ENCODE peak calls at places on chromosomes 6 and 20, in ten cellular contexts. U is kidney, S is heart left ventricle, N is uterus, O is foreskin keratinocyte, P is endodermal cell, K is astrocyte of the spinal cord, X is A673, I is lung, E is cardiac fibroblast. W is an unnamed sample.
A peak's percentile ranks its signal among the peaks of the same experiment; 100 is the strongest.

GRCh38 chr6:14036911-14037310 is 80.7 kb upstream of the CD83 start:
- DNase-seq in S (no peak), O (no peak), I (no peak), K (no peak), E (no peak), P (no peak), X (no peak), U (no peak), N (no peak), W (no peak)

GRCh38 chr6:131652472-131652871 is 15.4 kb downstream of the ENPP3 start:
- DNase-seq in E (peak; percentile 38), X (no peak), O (no peak), N (no peak), U (no peak), S (no peak), I (no peak), K (peak; percentile 14), P (no peak), W (no peak)

GRCh38 chr20:49595811-49596545 is 28.0 kb upstream of the PTGIS start:
- DNase-seq in N (peak; percentile 64), E (peak; percentile 51), X (no peak), S (peak; percentile 56), P (no peak), I (no peak), U (no peak), O (no peak), K (peak; percentile 81), W (no peak)

GRCh38 chr6:46606318-46606717 is 46.3 kb downstream of the CYP39A1 start:
- DNase-seq in N (no peak), K (no peak), E (peak; percentile 5), X (no peak), S (no peak), I (no peak), U (no peak), P (no peak), O (no peak), W (no peak)

GRCh38 chr6:20744911-20745557 is 210.8 kb downstream of the CDKAL1 start:
- DNase-seq in I (no peak), E (no peak), N (no peak), S (no peak), K (no peak), X (no peak), P (no peak), O (no peak), U (no peak), W (peak; percentile 43)

GRCh38 chr20:50470249-50470858 is 39.8 kb upstream of the PTPN1 start:
- DNase-seq in U (no peak), I (no peak), S (no peak), O (no peak), P (no peak), N (no peak), K (no peak), X (no peak), E (no peak), W (peak; percentile 28)

GRCh38 chr20:36506253-36506652 is 35.1 kb upstream of the MYL9 start:
- DNase-seq in O (no peak), U (no peak), E (peak; percentile 29), S (no peak), K (no peak), I (no peak), N (no peak), P (no peak), X (peak; percentile 39), W (peak; percentile 16)

GRCh38 chr20:31845300-31845863 is at the start of gene FOXS1:
- DNase-seq in I (no peak), P (peak; percentile 83), X (no peak), S (peak; percentile 85), E (peak; percentile 64), K (peak; percentile 36), N (peak; percentile 43), O (no peak), U (peak; percentile 85), W (no peak)

GRCh38 chr6:82568290-82568993 is 204.8 kb downstream of the TPBG start:
- DNase-seq in P (no peak), I (no peak), E (no peak), N (no peak), O (no peak), X (no peak), S (no peak), U (no peak), K (no peak), W (peak; percentile 93)

GRCh38 chr6:82569022-82569421 is 205.4 kb downstream of the TPBG start:
- DNase-seq in N (no peak), X (no peak), P (no peak), K (no peak), U (no peak), S (no peak), I (no peak), O (no peak), E (no peak), W (no peak)

GRCh38 chr6:82567621-82568020 is 204.0 kb downstream of the TPBG start:
- DNase-seq in U (no peak), X (no peak), O (no peak), I (no peak), P (no peak), K (no peak), E (peak; percentile 20), S (no peak), N (no peak), W (peak; percentile 7)

GRCh38 chr6:82571431-82571830 is 207.8 kb downstream of the TPBG start:
- DNase-seq in K (no peak), P (no peak), X (no peak), E (no peak), O (no peak), N (no peak), S (no peak), I (no peak), U (no peak), W (no peak)

GRCh38 chr6:82570083-82570482 is 206.5 kb downstream of the TPBG start:
- DNase-seq in E (no peak), I (no peak), O (no peak), P (no peak), S (no peak), U (no peak), N (no peak), X (peak; percentile 17), K (peak; percentile 32), W (no peak)
- TF ChIP-seq CTCF in E (no peak), I (no peak), O (no peak), P (no peak), S (no peak), U (no peak), N (no peak), X (no peak), K (no peak), W (no peak)

GRCh38 chr6:89985744-89986493 is 91.7 kb downstream of the GJA10 start:
- DNase-seq in O (no peak), S (peak; percentile 64), E (peak; percentile 70), U (no peak), N (no peak), K (peak; percentile 93), I (no peak), X (no peak), P (no peak), W (no peak)

GRCh38 chr6:89987830-89988229 is 93.6 kb downstream of the GJA10 start:
- DNase-seq in E (no peak), S (no peak), N (no peak), O (no peak), U (no peak), X (no peak), K (no peak), P (no peak), I (no peak), W (no peak)

GRCh38 chr6:89986650-89987074 is 92.4 kb downstream of the GJA10 start:
- DNase-seq in I (no peak), K (peak; percentile 62), E (peak; percentile 47), S (no peak), P (no peak), O (no peak), N (no peak), X (peak; percentile 84), U (no peak), W (no peak)

GRCh38 chr6:89984926-89985743 is 90.9 kb downstream of the GJA10 start:
- DNase-seq in U (peak; percentile 81), P (no peak), S (peak; percentile 91), K (peak; percentile 73), I (peak; percentile 54), E (peak; percentile 27), X (peak; percentile 25), O (no peak), N (peak; percentile 35), W (no peak)

DNA sequence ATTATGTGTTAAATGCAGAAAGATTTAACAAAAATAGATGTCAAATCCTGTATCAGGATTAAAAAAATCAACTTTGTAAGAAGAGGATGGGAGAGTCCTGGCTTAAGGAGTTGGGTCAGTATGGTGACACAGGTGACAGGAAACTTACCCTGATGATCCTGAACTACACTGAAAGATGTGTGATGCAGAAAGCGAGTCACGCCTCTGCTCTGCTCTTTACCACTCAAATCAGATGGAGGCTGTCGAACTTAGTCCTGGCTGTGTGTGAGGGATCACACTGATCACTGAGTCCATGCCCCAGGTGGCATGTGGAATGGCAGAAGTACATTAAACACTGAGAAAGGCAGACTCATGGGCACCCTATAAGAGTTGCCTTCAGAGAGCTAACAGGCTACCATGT is 92.9 kb downstream of the GJA10 start:
- DNase-seq in K (no peak), E (no peak), O (no peak), X (no peak), N (no peak), U (no peak), I (no peak), P (no peak), S (no peak), W (no peak)
- TF ChIP-seq CTCF in K (no peak), E (no peak), O (no peak), X (no peak), N (no peak), U (no peak), I (no peak), P (no peak), S (no peak), W (no peak)

DNA sequence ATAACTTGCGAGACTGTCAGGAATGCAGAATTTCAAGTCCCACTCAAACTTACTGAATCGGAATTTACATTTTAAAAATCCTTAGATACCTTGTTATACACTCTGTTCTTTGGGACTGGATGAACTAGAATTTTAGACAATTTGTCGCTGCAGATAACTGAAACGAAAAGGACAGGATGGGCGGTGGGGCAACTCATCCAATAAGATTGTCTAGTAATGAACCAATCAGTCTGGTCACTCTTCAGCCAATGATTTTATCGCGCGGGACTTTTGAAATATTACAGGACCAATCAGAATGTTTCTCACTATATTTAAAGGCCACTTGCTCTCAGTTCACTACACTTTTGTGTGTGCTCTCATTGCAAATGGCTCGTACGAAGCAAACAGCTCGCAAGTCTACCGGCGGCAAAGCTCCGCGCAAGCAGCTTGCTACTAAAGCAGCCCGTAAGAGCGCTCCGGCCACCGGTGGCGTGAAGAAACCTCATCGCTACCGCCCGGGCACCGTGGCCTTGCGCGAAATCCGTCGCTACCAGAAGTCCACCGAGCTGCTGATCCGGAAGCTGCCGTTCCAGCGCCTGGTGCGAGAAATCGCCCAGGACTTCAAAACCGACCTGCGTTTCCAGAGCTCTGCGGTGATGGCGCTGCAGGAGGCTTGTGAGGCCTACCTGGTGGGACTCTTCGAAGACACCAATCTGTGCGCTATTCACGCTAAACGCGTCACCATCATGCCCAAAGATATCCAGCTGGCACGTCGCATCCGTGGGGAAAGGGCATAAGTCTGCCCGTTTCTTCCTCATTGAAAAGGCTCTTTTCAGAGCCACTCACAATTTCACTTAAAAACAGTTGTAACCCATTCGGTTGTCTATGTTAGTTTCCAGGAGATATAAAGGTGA is 41.9 kb upstream of the HFE start:
- DNase-seq in U (peak; percentile 85), N (peak; percentile 93), O (peak; percentile 85), S (peak; percentile 66), P (no peak), I (peak; percentile 90), X (peak; percentile 93), E (peak; percentile 97), K (peak; percentile 96), W (peak; percentile 94)
- TF ChIP-seq CTCF in U (no peak), N (peak; percentile 6), O (peak; percentile 38), S (no peak), P (no peak), I (no peak), X (peak; percentile 19), E (peak; percentile 16), K (peak; percentile 10), W (peak; percentile 41)

GRCh38 chr20:1931830-1932229 is 36.6 kb downstream of the SIRPA start:
- DNase-seq in P (no peak), U (no peak), X (no peak), I (no peak), S (no peak), K (no peak), E (no peak), N (no peak), O (no peak), W (no peak)
- TF ChIP-seq CTCF in P (no peak), U (no peak), X (no peak), I (no peak), S (no peak), K (no peak), E (no peak), N (no peak), O (no peak), W (no peak)